ENCODE peak calls at places on chromosomes 6 and 20, in eight cellular contexts. N is IMR-90; Y is heart right ventricle; R is CD8-positive, alpha-beta T cell; V is prostate gland; I is stomach; O is left lung; T is cardiac fibroblast. Q is an unnamed sample.

GRCh38 chr6:39695447-39695846 is 29.8 kb downstream of the KIF6 start:
- DNase-seq in N (no peak), Y (no peak), R (no peak), V (no peak), I (no peak), O (no peak), T (no peak), Q (no peak)

GRCh38 chr6:152824666-152825065 is 74.1 kb downstream of the VIP start:
- DNase-seq in N (no peak), Y (no peak), R (no peak), V (no peak), I (no peak), O (no peak), T (no peak), Q (no peak)

GRCh38 chr6:106511274-106512047 is 117.8 kb downstream of the RTN4IP1 start:
- DNase-seq in N (no peak), Y (no peak), R (no peak), V (peak), I (peak), O (peak), T (peak), Q (no peak)

GRCh38 chr6:11036977-11037430 is 7.1 kb downstream of the ELOVL2 start:
- DNase-seq in N (no peak), Y (no peak), R (no peak), V (no peak), I (no peak), O (no peak), T (no peak), Q (no peak)

GRCh38 chr20:42577193-42577592 is 612.5 kb downstream of the PTPRT start:
- DNase-seq in N (no peak), Y (no peak), R (no peak), V (no peak), I (no peak), O (no peak), T (no peak), Q (no peak)

GRCh38 chr6:116974526-116974925 is 97.5 kb downstream of the RFX6 start:
- DNase-seq in N (no peak), Y (no peak), R (no peak), V (no peak), I (no peak), O (no peak), T (no peak), Q (no peak)

GRCh38 chr20:45368221-45368980 is 5.4 kb downstream of the SYS1 start:
- DNase-seq in N (no peak), Y (no peak), R (peak), V (no peak), I (no peak), O (peak), T (no peak), Q (no peak)

GRCh38 chr6:7468382-7469081 is 72.9 kb upstream of the DSP start:
- DNase-seq in N (peak), Y (peak), R (no peak), V (no peak), I (no peak), O (no peak), T (peak), Q (peak)

GRCh38 chr20:41009960-41010359 is 18.7 kb upstream of the TOP1 start:
- DNase-seq in N (peak), Y (no peak), R (no peak), V (no peak), I (no peak), O (no peak), T (peak), Q (no peak)

GRCh38 chr6:145891565-145891964 is 72.6 kb downstream of the SHPRH start:
- DNase-seq in N (peak), Y (no peak), R (no peak), V (no peak), I (no peak), O (no peak), T (peak), Q (peak)

GRCh38 chr6:30481213-30481964 is 7.9 kb upstream of the HLA-E start:
- DNase-seq in N (no peak), Y (no peak), R (no peak), V (no peak), I (no peak), O (no peak), T (no peak), Q (no peak)

GRCh38 chr6:69865126-69865525 is 1.2 kb upstream of the COL19A1 start:
- DNase-seq in N (peak), Y (no peak), R (no peak), V (no peak), I (no peak), O (no peak), T (peak), Q (peak)

GRCh38 chr20:61739086-61739831 is 326.4 kb downstream of the TAF4 start:
- DNase-seq in N (no peak), Y (no peak), R (no peak), V (no peak), I (no peak), O (no peak), T (no peak), Q (no peak)

GRCh38 chr20:10247440-10247839 is 28.8 kb downstream of the SNAP25 start:
- DNase-seq in N (peak), Y (no peak), R (no peak), V (no peak), I (no peak), O (no peak), T (no peak), Q (no peak)

GRCh38 chr6:3722211-3722621 is 29.3 kb downstream of the PXDC1 start:
- DNase-seq in N (peak), Y (no peak), R (no peak), V (no peak), I (no peak), O (no peak), T (no peak), Q (no peak)

GRCh38 chr6:156657311-156657710 is 119.9 kb upstream of the ARID1B start:
- DNase-seq in N (no peak), Y (peak), R (no peak), V (no peak), I (no peak), O (no peak), T (no peak), Q (no peak)

GRCh38 chr6:167350731-167351655 is 26.1 kb downstream of the TTLL2 start:
- DNase-seq in N (no peak), Y (peak), R (peak), V (peak), I (peak), O (peak), T (peak), Q (no peak)

GRCh38 chr20:11204926-11205768 is 531.3 kb upstream of the JAG1 start:
- DNase-seq in N (peak), Y (peak), R (no peak), V (peak), I (peak), O (no peak), T (peak), Q (no peak)

GRCh38 chr6:54892831-54893230 is 46.3 kb downstream of the FAM83B start:
- DNase-seq in N (peak), Y (no peak), R (no peak), V (no peak), I (no peak), O (no peak), T (peak), Q (peak)

GRCh38 chr6:143176090-143177021 is 115.7 kb downstream of the AIG1 start:
- DNase-seq in N (peak), Y (no peak), R (no peak), V (no peak), I (no peak), O (no peak), T (peak), Q (peak)

GRCh38 chr6:26065952-26066380 is 21.3 kb upstream of the HFE start:
- DNase-seq in N (peak), Y (peak), R (no peak), V (peak), I (peak), O (peak), T (peak), Q (no peak)

GRCh38 chr6:122050226-122050755 is 349.2 kb upstream of the HSF2 start:
- DNase-seq in N (no peak), Y (no peak), R (no peak), V (no peak), I (no peak), O (no peak), T (no peak), Q (no peak)

GRCh38 chr20:10065154-10065833 is 30.5 kb downstream of the ANKEF1 start:
- DNase-seq in N (peak), Y (no peak), R (no peak), V (no peak), I (no peak), O (no peak), T (peak), Q (no peak)

GRCh38 chr6:87436435-87436834 is 28.7 kb downstream of the CFAP206 start:
- DNase-seq in N (peak), Y (peak), R (peak), V (peak), I (peak), O (peak), T (peak), Q (peak)

GRCh38 chr6:156993713-156994112 is 216.5 kb downstream of the ARID1B start:
- DNase-seq in N (no peak), Y (no peak), R (no peak), V (no peak), I (no peak), O (no peak), T (no peak), Q (no peak)

GRCh38 chr20:54668271-54669053 is 193.1 kb downstream of the DOK5 start:
- DNase-seq in N (peak), Y (no peak), R (peak), V (no peak), I (no peak), O (no peak), T (peak), Q (no peak)

GRCh38 chr20:16712541-16712947 is 17.3 kb upstream of the SNRPB2 start:
- DNase-seq in N (no peak), Y (no peak), R (no peak), V (no peak), I (no peak), O (no peak), T (no peak), Q (no peak)

GRCh38 chr6:72522735-72523141 is 99.1 kb upstream of the KCNQ5 start:
- DNase-seq in N (no peak), Y (no peak), R (peak), V (no peak), I (no peak), O (no peak), T (no peak), Q (no peak)

GRCh38 chr6:129314575-129314974 is 395.4 kb downstream of the ARHGAP18 start:
- DNase-seq in N (no peak), Y (peak), R (no peak), V (no peak), I (no peak), O (no peak), T (no peak), Q (no peak)

GRCh38 chr6:111096246-111096645 is 8.9 kb downstream of the SLC16A10 start:
- DNase-seq in N (no peak), Y (no peak), R (peak), V (peak), I (peak), O (no peak), T (no peak), Q (no peak)

GRCh38 chr6:79234150-79235022 is at the start of gene HMGN3:
- DNase-seq in N (peak), Y (peak), R (peak), V (peak), I (peak), O (peak), T (peak), Q (peak)
- TF ChIP-seq CTCF in N (peak), Y (no peak), R (no peak), V (peak), I (no peak), O (no peak), T (peak), Q (no peak)

GRCh38 chr20:58424218-58424617 is 35.2 kb downstream of the VAPB start:
- DNase-seq in N (no peak), Y (no peak), R (no peak), V (no peak), I (no peak), O (no peak), T (no peak), Q (no peak)
- H3K4me3 ChIP-seq in N (no peak), Y (no peak), R (no peak), V (no peak), I (no peak), O (no peak), T (no peak), Q (no peak)

GRCh38 chr20:8898823-8899222 is 170.1 kb upstream of the PLCB4 start:
- DNase-seq in N (no peak), Y (no peak), R (no peak), V (no peak), I (no peak), O (no peak), T (no peak), Q (no peak)
- TF ChIP-seq CTCF in N (no peak), Y (no peak), R (no peak), V (no peak), I (no peak), O (no peak), T (no peak), Q (no peak)

DNA sequence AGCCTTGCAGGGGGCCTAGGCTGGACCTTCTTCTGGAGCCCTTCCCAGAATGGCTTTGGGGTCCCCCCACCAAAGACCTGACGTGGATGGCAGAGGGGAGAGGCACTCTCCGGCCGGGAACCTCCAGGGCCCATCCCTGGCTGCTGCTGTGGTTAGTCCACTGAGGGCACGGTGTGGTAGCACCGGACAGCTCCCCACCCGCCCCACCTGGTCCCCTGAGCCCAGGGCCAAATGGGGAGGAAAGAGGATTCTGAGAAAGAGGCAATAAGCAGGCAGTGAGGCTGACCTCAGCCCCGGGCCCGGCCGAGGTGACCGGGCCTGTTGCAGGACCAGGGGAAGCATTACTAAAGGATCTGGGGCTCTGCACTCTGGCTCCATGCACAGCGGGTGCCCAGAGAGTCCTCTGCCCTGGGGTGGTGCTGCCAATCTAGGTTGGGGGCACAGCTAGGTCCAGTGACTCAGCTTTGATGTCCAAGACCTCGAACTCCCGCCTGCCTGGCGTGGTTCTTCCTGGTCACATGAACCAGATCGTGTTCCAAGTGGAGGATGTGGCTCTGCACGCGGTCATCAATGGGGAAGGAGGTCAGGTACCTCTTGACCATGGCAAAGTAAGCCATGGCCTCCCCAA is 2.2 kb downstream of the CENPB start:
- DNase-seq in N (no peak), Y (peak), R (no peak), V (no peak), I (no peak), O (no peak), T (peak), Q (no peak)
- H3K4me3 ChIP-seq in N (no peak), Y (peak), R (no peak), V (no peak), I (no peak), O (peak), T (peak), Q (peak)

Q was measured in AG09309.